ENCODE peak calls at places on chromosomes 7 and 10, in four cellular contexts. H, J, V and M are unnamed samples.

GRCh38 chr10:34731885-34732701 is 83.0 kb downstream of the PARD3 start:
- DNase-seq in H (no peak), J (no peak), V (no peak), M (no peak)

GRCh38 chr10:71714592-71714991 is 5.0 kb downstream of the C10orf105 start:
- DNase-seq in H (no peak), J (no peak), V (no peak), M (no peak)

GRCh38 chr7:134535272-134535918 is 8.0 kb downstream of the AKR1B10 start:
- DNase-seq in H (no peak), J (no peak), V (no peak), M (no peak)

GRCh38 chr7:27095897-27096755 is at the start of gene HOXA1:
- DNase-seq in H (peak; percentile 71), J (peak; percentile 75), V (peak; percentile 86), M (no peak)

GRCh38 chr7:1264345-1265280 is 31.9 kb downstream of the UNCX start:
- DNase-seq in H (no peak), J (no peak), V (no peak), M (no peak)

GRCh38 chr10:118818621-118819221 is 64.0 kb upstream of the CACUL1 start:
- DNase-seq in H (no peak), J (no peak), V (no peak), M (no peak)

GRCh38 chr7:43647772-43648643 is 65.1 kb downstream of the STK17A start:
- DNase-seq in H (peak; percentile 87), J (peak; percentile 75), V (peak; percentile 62), M (no peak)

GRCh38 chr7:77473240-77474005 is 57.3 kb upstream of the GSAP start:
- DNase-seq in H (no peak), J (no peak), V (no peak), M (no peak)

GRCh38 chr10:86668297-86669165 is at the start of gene LDB3:
- DNase-seq in H (peak; percentile 82), J (peak; percentile 84), V (peak; percentile 35), M (no peak)

GRCh38 chr7:132622081-132622480 is 45.8 kb upstream of the PLXNA4 start:
- DNase-seq in H (no peak), J (no peak), V (no peak), M (no peak)

GRCh38 chr10:126459878-126460481 is 71.7 kb upstream of the ADAM12 start:
- DNase-seq in H (no peak), J (no peak), V (peak; percentile 30), M (peak; percentile 81)

GRCh38 chr7:4745971-4746919 is 29.2 kb upstream of the AP5Z1 start:
- DNase-seq in H (no peak), J (no peak), V (peak; percentile 64), M (no peak)

GRCh38 chr10:29795856-29796255 is 161.1 kb upstream of the SVIL start:
- DNase-seq in H (no peak), J (no peak), V (no peak), M (no peak)

GRCh38 chr7:151598045-151598444 is 78.3 kb upstream of the RHEB start:
- DNase-seq in H (no peak), J (no peak), V (no peak), M (no peak)

GRCh38 chr7:1571261-1571650 is 1.4 kb upstream of the PSMG3 start:
- DNase-seq in H (no peak), J (no peak), V (peak; percentile 65), M (no peak)

GRCh38 chr10:101087376-101087775 is 25.6 kb downstream of the KAZALD1 start:
- DNase-seq in H (no peak), J (no peak), V (no peak), M (no peak)

GRCh38 chr10:110834622-110835219 is 37.0 kb upstream of the PDCD4 start:
- DNase-seq in H (peak; percentile 77), J (no peak), V (peak; percentile 73), M (no peak)

GRCh38 chr10:78224602-78225001 is 190.9 kb downstream of the RPS24 start:
- DNase-seq in H (no peak), J (no peak), V (no peak), M (no peak)

GRCh38 chr7:42456267-42456666 is 219.3 kb upstream of the GLI3 start:
- DNase-seq in H (no peak), J (no peak), V (no peak), M (no peak)

GRCh38 chr10:102419561-102420442 is 834 bp upstream of the FBXL15 start:
- DNase-seq in H (no peak), J (no peak), V (peak; percentile 74), M (no peak)

GRCh38 chr7:7202375-7202720 is 20.0 kb downstream of the C1GALT1 start:
- DNase-seq in H (no peak), J (no peak), V (no peak), M (no peak)

GRCh38 chr7:100169147-100169850 is 882 bp upstream of the GAL3ST4 start:
- DNase-seq in H (no peak), J (no peak), V (no peak), M (no peak)

GRCh38 chr7:28919510-28919909 is 38.6 kb downstream of the TRIL start:
- DNase-seq in H (no peak), J (no peak), V (peak; percentile 29), M (no peak)

GRCh38 chr10:24385776-24386175 is 176.8 kb downstream of the KIAA1217 start:
- DNase-seq in H (no peak), J (peak; percentile 54), V (peak; percentile 51), M (no peak)

GRCh38 chr10:97102441-97102840 is 83.3 kb downstream of the SLIT1 start:
- DNase-seq in H (peak; percentile 66), J (no peak), V (no peak), M (no peak)

GRCh38 chr7:17027803-17028163 is 146.0 kb upstream of the AGR3 start:
- DNase-seq in H (no peak), J (no peak), V (no peak), M (no peak)

GRCh38 chr10:28926932-28927331 is 249.6 kb downstream of the BAMBI start:
- DNase-seq in H (peak; percentile 16), J (no peak), V (no peak), M (no peak)

GRCh38 chr7:94044806-94045205 is 40.7 kb upstream of the BET1 start:
- DNase-seq in H (no peak), J (no peak), V (no peak), M (no peak)

DNA sequence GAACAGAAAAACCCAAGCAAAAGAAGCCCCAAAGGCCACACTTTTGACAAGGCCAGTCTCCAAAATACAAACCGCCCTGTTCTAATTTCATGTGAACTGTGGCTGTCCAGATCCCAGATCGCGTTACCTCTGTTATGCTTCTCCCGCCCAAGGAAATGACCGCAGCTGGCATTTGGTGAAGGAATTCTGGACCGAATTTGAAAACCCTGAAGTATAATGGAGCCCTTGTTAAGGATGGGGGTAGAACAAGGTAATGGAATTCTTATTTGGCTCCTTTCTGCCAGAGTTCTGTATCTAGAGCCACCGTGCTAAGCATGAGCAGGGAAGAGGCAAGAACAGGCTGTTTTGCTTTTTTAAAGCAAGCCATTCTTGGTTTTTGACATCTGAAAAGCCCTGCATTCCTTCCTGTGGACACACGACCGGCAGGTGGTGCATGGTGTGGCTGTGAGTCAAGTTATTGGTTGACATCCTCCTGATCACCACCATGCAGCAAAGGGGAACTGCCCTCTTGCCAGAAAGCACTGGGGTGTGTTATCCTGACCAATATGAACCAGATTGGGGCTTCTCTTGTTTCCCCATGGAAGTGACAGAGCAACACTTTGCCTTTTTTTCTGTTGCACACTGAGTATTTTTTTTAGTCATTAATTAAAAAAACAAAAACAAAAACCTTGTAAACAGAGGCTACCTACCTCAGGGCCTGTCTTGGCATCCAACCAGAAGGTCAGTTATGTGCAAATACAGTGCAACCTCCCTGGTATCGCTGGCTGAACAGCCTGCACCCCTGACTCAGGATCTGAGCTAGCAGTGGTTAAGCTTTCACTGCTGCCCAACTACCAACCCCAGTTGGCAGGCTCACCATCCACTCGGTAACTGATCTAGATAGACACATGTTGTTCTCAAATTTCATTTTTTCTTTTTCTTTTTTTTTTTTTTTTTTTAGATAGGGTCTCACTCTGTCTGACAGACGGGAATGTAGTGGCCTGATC is 14.2 kb downstream of the UCMA start:
- DNase-seq in H (no peak), J (no peak), V (peak; percentile 32), M (no peak)
- TF ChIP-seq CTCF in H (no peak), J (no peak), V (peak; percentile 13), M (peak; percentile 10)

GRCh38 chr7:126838194-126838593 is 414.5 kb downstream of the GRM8 start:
- DNase-seq in H (no peak), J (no peak), V (no peak), M (no peak)
- TF ChIP-seq CTCF in H (no peak), J (no peak), V (no peak), M (no peak)

GRCh38 chr7:24860611-24861010 is 103.3 kb upstream of the GSDME start:
- DNase-seq in H (no peak), J (no peak), V (no peak), M (no peak)

GRCh38 chr7:24862461-24862860 is 105.2 kb upstream of the GSDME start:
- DNase-seq in H (no peak), J (no peak), V (peak; percentile 42), M (no peak)

GRCh38 chr7:24854866-24855265 is 97.6 kb upstream of the GSDME start:
- DNase-seq in H (no peak), J (no peak), V (no peak), M (no peak)

GRCh38 chr7:24857623-24858022 is 100.4 kb upstream of the GSDME start:
- DNase-seq in H (no peak), J (no peak), V (no peak), M (no peak)

DNA sequence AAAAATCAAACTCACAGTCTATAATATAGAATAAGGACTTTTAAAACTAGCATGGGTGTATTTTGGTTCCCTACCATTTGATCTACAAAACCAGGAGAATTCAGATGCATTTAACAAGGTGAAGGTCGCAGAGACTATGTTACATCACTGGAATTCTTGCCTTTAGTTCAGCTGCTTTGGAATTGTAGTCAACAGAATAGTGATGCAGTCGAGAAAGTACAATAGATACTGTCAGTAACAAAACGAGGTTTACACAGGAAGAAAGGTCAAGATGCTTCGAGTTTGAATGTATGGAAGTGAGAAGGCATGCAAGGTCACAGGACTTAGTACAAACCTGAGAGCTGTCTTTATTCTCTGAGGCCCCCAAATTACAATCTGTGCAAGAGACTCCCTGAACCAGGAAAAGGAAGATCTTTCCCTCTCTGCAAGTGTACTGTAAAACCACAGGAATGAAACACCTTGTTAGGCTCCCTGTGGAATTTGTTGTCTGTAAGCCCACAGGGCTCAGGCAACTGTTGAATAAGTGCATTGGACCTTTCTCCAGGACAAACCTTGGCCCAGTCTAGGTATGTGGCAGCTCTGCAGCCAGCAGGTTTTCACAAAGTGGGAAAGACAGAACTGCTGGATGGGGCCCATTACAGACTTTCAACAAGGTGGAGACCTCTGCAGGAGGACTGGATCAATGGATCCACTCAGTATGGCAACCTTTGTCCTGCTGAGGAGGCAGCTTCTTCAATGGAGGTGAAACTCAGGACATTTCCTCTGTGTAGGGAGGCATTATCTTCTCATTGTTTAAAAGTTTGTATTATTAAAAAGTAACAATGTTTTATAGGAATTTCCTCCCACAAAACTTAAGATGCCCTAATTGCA is 101.1 kb upstream of the GSDME start:
- DNase-seq in H (no peak), J (no peak), V (no peak), M (no peak)
- TF ChIP-seq CTCF in H (no peak), J (no peak), V (no peak), M (no peak)

DNA sequence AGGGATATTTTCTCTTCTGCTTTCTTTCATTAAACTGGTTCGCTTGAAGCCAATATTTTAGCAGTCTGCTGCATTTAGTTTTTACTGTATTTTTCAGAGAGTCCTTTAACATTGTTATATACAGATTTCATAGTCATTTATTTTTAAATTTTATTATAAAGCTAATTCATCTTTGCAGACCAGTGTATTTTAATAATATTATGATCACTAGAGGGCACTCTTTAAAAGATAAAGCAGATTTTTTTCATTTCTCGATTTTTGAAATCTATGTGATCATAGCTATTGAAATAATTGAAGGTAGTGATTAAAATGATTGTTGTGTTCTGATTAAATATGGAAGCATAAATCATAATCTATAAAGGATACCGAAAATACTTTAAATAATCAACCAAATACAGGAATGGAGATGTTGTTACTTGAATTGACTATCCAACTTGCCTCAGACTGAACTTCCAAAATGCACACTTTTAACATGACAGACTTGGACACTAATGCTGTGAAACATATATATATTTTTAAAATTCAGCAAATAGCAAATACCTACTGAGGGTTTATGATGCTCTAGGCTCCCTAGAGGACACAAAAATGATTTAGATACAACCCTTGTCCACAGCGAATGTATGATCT is 35.2 kb downstream of the ST7 start:
- DNase-seq in H (no peak), J (no peak), V (no peak), M (no peak)
- TF ChIP-seq CTCF in H (no peak), J (peak; percentile 35), V (peak; percentile 61), M (peak; percentile 57)